ENCODE peak calls at places on chromosomes 2 and 18, in eight cellular contexts. V is esophagus muscularis mucosa, C is fibroblast of the aortic adventitia, F is cardiac muscle cell, K is pancreas, L is HL-60, U is fibroblast of mammary gland, R is fibroblast of pulmonary artery. M is an unnamed sample.

GRCh38 chr2:140786585-140786984 is 1344.2 kb downstream of the LRP1B start:
- DNase-seq in R (no peak), V (no peak), K (no peak), U (no peak), F (no peak), C (no peak), L (no peak), M (no peak)

GRCh38 chr18:54690198-54690597 is 99.2 kb downstream of the DYNAP start:
- DNase-seq in F (no peak), U (peak; percentile 82), R (peak; percentile 33), K (no peak), C (peak; percentile 33), V (no peak), L (no peak), M (peak; percentile 11)

GRCh38 chr2:121532894-121533293 is 2.2 kb downstream of the RNU4ATAC start:
- DNase-seq in L (no peak), U (no peak), F (no peak), K (no peak), C (no peak), R (no peak), V (no peak), M (no peak)

GRCh38 chr18:64095056-64095455 is 53.8 kb downstream of the LINC00305 start:
- DNase-seq in U (no peak), F (no peak), R (no peak), K (no peak), V (no peak), C (no peak), L (no peak), M (no peak)

GRCh38 chr2:27264753-27265535 is 2.1 kb upstream of the SLC30A3 start:
- DNase-seq in F (peak; percentile 55), C (no peak), L (peak; percentile 55), V (no peak), U (peak; percentile 26), K (peak; percentile 81), R (peak; percentile 42), M (no peak)

GRCh38 chr2:95232232-95232631 is 24.9 kb downstream of the ZNF892 start:
- DNase-seq in L (no peak), K (no peak), C (no peak), V (no peak), F (no peak), U (no peak), R (no peak), M (no peak)

GRCh38 chr2:99153921-99154604 is 679 bp downstream of the TSGA10 start:
- DNase-seq in C (peak; percentile 36), K (no peak), U (peak; percentile 24), F (peak; percentile 7), L (no peak), V (no peak), R (peak; percentile 14), M (peak; percentile 11)

GRCh38 chr2:179239194-179239593 is 25.4 kb downstream of the SESTD1 start:
- DNase-seq in V (no peak), R (no peak), C (peak; percentile 20), U (peak; percentile 34), F (no peak), L (no peak), K (no peak), M (no peak)

GRCh38 chr2:145815933-145816332 is 1296.0 kb upstream of the ZEB2 start:
- DNase-seq in V (no peak), L (no peak), C (no peak), R (no peak), U (peak; percentile 7), F (no peak), K (no peak), M (no peak)

GRCh38 chr2:25041307-25041927 is 459 bp upstream of the EFR3B start:
- DNase-seq in U (peak; percentile 31), R (peak; percentile 36), V (no peak), C (peak; percentile 23), K (peak; percentile 73), L (no peak), F (peak; percentile 50), M (peak; percentile 34)

GRCh38 chr2:238141541-238142318 is 3.3 kb downstream of the KLHL30 start:
- DNase-seq in L (peak; percentile 67), U (no peak), K (no peak), V (no peak), F (no peak), C (no peak), R (no peak), M (peak; percentile 36)

GRCh38 chr2:46435353-46435752 is 44.0 kb upstream of the TMEM247 start:
- DNase-seq in L (no peak), F (no peak), R (no peak), K (no peak), C (no peak), V (no peak), U (no peak), M (no peak)

GRCh38 chr2:27855476-27855875 is 34.7 kb downstream of the RBKS start:
- DNase-seq in F (peak; percentile 29), U (peak; percentile 74), L (no peak), V (no peak), K (no peak), R (peak; percentile 40), C (peak; percentile 73), M (peak; percentile 60)

GRCh38 chr2:233349005-233349998 is 5.0 kb upstream of the DGKD start:
- DNase-seq in R (no peak), L (peak; percentile 61), C (no peak), F (no peak), V (no peak), K (no peak), U (no peak), M (peak; percentile 15)

GRCh38 chr2:44245068-44245861 is 30.0 kb upstream of the SLC3A1 start:
- DNase-seq in K (no peak), U (no peak), F (no peak), L (peak; percentile 29), R (no peak), V (no peak), C (no peak), M (no peak)

GRCh38 chr2:216636570-216637450 is 3.6 kb downstream of the IGFBP2 start:
- DNase-seq in U (peak; percentile 40), C (no peak), L (no peak), F (peak; percentile 15), K (peak; percentile 77), V (no peak), R (no peak), M (no peak)

GRCh38 chr2:230657462-230657861 is 55.2 kb upstream of the CAB39 start:
- DNase-seq in V (no peak), L (no peak), U (no peak), F (no peak), K (no peak), R (no peak), C (no peak), M (no peak)

GRCh38 chr2:230658577-230658876 is 54.1 kb upstream of the CAB39 start:
- DNase-seq in F (no peak), U (no peak), L (no peak), R (no peak), V (no peak), K (no peak), C (no peak), M (no peak)

GRCh38 chr2:230660294-230661060 is 52.2 kb upstream of the CAB39 start:
- DNase-seq in R (no peak), F (no peak), L (peak; percentile 82), K (no peak), V (no peak), C (no peak), U (no peak), M (no peak)

GRCh38 chr2:230657906-230658305 is 54.7 kb upstream of the CAB39 start:
- DNase-seq in K (no peak), F (no peak), U (no peak), L (no peak), R (no peak), V (no peak), C (no peak), M (no peak)

GRCh38 chr2:230658877-230659652 is 53.6 kb upstream of the CAB39 start:
- DNase-seq in U (no peak), R (no peak), L (no peak), V (no peak), C (no peak), K (no peak), F (no peak), M (no peak)
- H3K4me3 ChIP-seq in U (no peak overlapping the region), R (no peak overlapping the region), L (peak overlapping the region; percentile 17), V (no peak overlapping the region), C (no peak overlapping the region), K (no peak overlapping the region), F (no peak overlapping the region), M (no peak overlapping the region)

DNA sequence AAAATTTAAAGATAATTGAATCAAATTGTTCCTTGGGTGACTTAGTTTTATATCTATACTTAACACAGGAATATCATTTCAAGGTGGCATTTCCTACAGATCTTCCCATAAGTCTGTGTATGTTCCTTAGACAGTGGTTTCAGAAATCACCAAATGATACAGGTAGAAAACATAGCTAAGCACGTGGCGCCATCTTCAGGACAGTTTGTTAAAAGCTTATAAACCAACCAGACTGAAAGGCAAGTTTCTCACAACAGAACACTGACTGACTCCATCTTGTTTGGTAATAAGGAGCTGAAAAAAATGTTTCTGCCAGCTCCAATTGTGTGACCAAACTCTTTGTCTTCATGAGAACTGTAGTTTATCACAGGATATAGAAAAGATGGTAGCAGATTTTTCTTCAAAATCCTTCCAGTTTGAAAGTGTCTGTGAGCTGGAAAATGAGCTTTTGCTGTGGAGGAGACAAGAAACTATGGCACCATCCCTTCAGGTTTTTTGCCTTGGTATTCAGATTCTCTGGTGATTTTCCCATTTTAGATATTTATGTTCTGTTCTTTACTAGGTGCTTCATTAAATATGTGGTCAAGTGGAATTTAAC is 34.8 kb upstream of the NEUROD1 start:
- DNase-seq in C (peak; percentile 87), F (peak; percentile 90), V (no peak), R (peak; percentile 89), K (peak; percentile 65), U (peak; percentile 83), L (peak; percentile 53), M (peak; percentile 78)
- TF ChIP-seq CTCF in C (peak; percentile 63), F (peak; percentile 62), V (peak; percentile 60), R (peak; percentile 71), K (peak; percentile 55), U (peak; percentile 68), L (peak; percentile 42), M (peak; percentile 81)

GRCh38 chr2:68845043-68845442 is 26.2 kb downstream of the BMP10 start:
- DNase-seq in R (no peak), V (no peak), F (no peak), U (no peak), C (no peak), L (no peak), K (no peak), M (no peak)

GRCh38 chr2:68849579-68850030 is 21.6 kb downstream of the BMP10 start:
- DNase-seq in U (no peak), K (no peak), V (peak; percentile 21), R (peak; percentile 83), C (peak; percentile 21), F (peak; percentile 78), L (no peak), M (no peak)

GRCh38 chr2:68850524-68850923 is 20.7 kb downstream of the BMP10 start:
- DNase-seq in F (no peak), C (no peak), U (no peak), L (no peak), R (no peak), K (no peak), V (peak; percentile 45), M (no peak)

GRCh38 chr2:68846056-68846455 is 25.1 kb downstream of the BMP10 start:
- DNase-seq in U (no peak), F (no peak), L (no peak), C (no peak), K (no peak), R (no peak), V (no peak), M (no peak)

GRCh38 chr2:68847751-68848150 is 23.4 kb downstream of the BMP10 start:
- DNase-seq in U (no peak), K (no peak), F (no peak), L (no peak), V (peak; percentile 26), C (no peak), R (no peak), M (no peak)
- H3K4me3 ChIP-seq in U (no peak overlapping the region), K (no peak overlapping the region), F (no peak overlapping the region), L (no peak overlapping the region), V (no peak overlapping the region), C (no peak overlapping the region), R (no peak overlapping the region), M (no peak overlapping the region)

GRCh38 chr2:100292022-100292580 is 30.2 kb downstream of the LONRF2 start:
- DNase-seq in V (no peak), U (peak; percentile 87), F (peak; percentile 90), R (peak; percentile 95), C (peak; percentile 94), K (no peak), L (peak; percentile 97), M (peak; percentile 65)
- TF ChIP-seq CTCF in V (no peak), U (peak; percentile 10), F (peak; percentile 13), R (peak; percentile 19), C (peak; percentile 19), K (no peak), L (no peak), M (no peak)